ENCODE peak calls at places on chromosomes 1 and 21, in five cellular contexts. One of them, this sample, is unnamed.

GRCh38 chr1:59422921-59423575 is 126.2 kb downstream of the FGGY start:
- DNase-seq in left lung: peak
- DNase-seq in CD8-positive, alpha-beta memory T cell: no peak
- DNase-seq in upper lobe of left lung: peak
- DNase-seq in PC-9: peak
- DNase-seq in this sample: no peak

GRCh38 chr1:59025201-59025600 is 241.4 kb upstream of the JUN start:
- DNase-seq in upper lobe of left lung: no peak
- DNase-seq in left lung: no peak
- DNase-seq in CD8-positive, alpha-beta memory T cell: no peak
- DNase-seq in PC-9: no peak
- DNase-seq in this sample: no peak

GRCh38 chr21:31136891-31137290 is 98.6 kb upstream of the KRTAP19-8 start:
- DNase-seq in PC-9: no peak
- DNase-seq in upper lobe of left lung: no peak
- DNase-seq in CD8-positive, alpha-beta memory T cell: no peak
- DNase-seq in left lung: no peak
- DNase-seq in this sample: no peak

GRCh38 chr1:6025269-6026094 is 20.2 kb upstream of the KCNAB2 start:
- DNase-seq in PC-9: peak
- DNase-seq in left lung: peak
- DNase-seq in upper lobe of left lung: no peak
- DNase-seq in CD8-positive, alpha-beta memory T cell: no peak
- DNase-seq in this sample: no peak

GRCh38 chr1:182990413-182991144 is 32.6 kb upstream of the LAMC1 start:
- DNase-seq in upper lobe of left lung: no peak
- DNase-seq in PC-9: no peak
- DNase-seq in left lung: no peak
- DNase-seq in CD8-positive, alpha-beta memory T cell: no peak
- DNase-seq in this sample: no peak

GRCh38 chr1:46281021-46281420 is 22.4 kb downstream of the LRRC41 start:
- DNase-seq in PC-9: no peak
- DNase-seq in upper lobe of left lung: no peak
- DNase-seq in left lung: no peak
- DNase-seq in CD8-positive, alpha-beta memory T cell: no peak
- DNase-seq in this sample: no peak

GRCh38 chr1:81760487-81761097 is 40.1 kb upstream of the ADGRL2 start:
- DNase-seq in upper lobe of left lung: no peak
- DNase-seq in left lung: no peak
- DNase-seq in CD8-positive, alpha-beta memory T cell: no peak
- DNase-seq in PC-9: no peak
- DNase-seq in this sample: peak

GRCh38 chr1:39187276-39188046 is 17.0 kb upstream of the MACF1 start:
- DNase-seq in CD8-positive, alpha-beta memory T cell: no peak
- DNase-seq in PC-9: no peak
- DNase-seq in left lung: no peak
- DNase-seq in upper lobe of left lung: no peak
- DNase-seq in this sample: no peak

GRCh38 chr1:161171191-161171590 is 5.0 kb downstream of the PPOX start:
- DNase-seq in upper lobe of left lung: no peak
- DNase-seq in left lung: no peak
- DNase-seq in PC-9: no peak
- DNase-seq in CD8-positive, alpha-beta memory T cell: no peak
- DNase-seq in this sample: no peak

GRCh38 chr1:40422630-40423263 is 27.5 kb upstream of the ZFP69B start:
- DNase-seq in upper lobe of left lung: no peak
- DNase-seq in PC-9: no peak
- DNase-seq in CD8-positive, alpha-beta memory T cell: no peak
- DNase-seq in left lung: no peak
- DNase-seq in this sample: no peak
- H3K27ac ChIP-seq in upper lobe of left lung: no peak
- H3K27ac ChIP-seq in PC-9: no peak
- H3K27ac ChIP-seq in CD8-positive, alpha-beta memory T cell: no peak
- H3K27ac ChIP-seq in left lung: no peak
- H3K27ac ChIP-seq in this sample: no peak

GRCh38 chr1:157499516-157499915 is 52.8 kb downstream of the FCRL5 start:
- DNase-seq in PC-9: no peak
- DNase-seq in left lung: no peak
- DNase-seq in upper lobe of left lung: no peak
- DNase-seq in CD8-positive, alpha-beta memory T cell: no peak
- DNase-seq in this sample: no peak

GRCh38 chr1:157497284-157497683 is 55.0 kb downstream of the FCRL5 start:
- DNase-seq in CD8-positive, alpha-beta memory T cell: no peak
- DNase-seq in upper lobe of left lung: no peak
- DNase-seq in PC-9: no peak
- DNase-seq in left lung: no peak
- DNase-seq in this sample: no peak

GRCh38 chr1:157495285-157495684 is 57.0 kb downstream of the FCRL5 start:
- DNase-seq in CD8-positive, alpha-beta memory T cell: no peak
- DNase-seq in left lung: no peak
- DNase-seq in upper lobe of left lung: no peak
- DNase-seq in PC-9: no peak
- DNase-seq in this sample: no peak

GRCh38 chr1:157496121-157496526 is 56.2 kb downstream of the FCRL5 start:
- DNase-seq in upper lobe of left lung: no peak
- DNase-seq in PC-9: peak
- DNase-seq in CD8-positive, alpha-beta memory T cell: no peak
- DNase-seq in left lung: no peak
- DNase-seq in this sample: peak

DNA sequence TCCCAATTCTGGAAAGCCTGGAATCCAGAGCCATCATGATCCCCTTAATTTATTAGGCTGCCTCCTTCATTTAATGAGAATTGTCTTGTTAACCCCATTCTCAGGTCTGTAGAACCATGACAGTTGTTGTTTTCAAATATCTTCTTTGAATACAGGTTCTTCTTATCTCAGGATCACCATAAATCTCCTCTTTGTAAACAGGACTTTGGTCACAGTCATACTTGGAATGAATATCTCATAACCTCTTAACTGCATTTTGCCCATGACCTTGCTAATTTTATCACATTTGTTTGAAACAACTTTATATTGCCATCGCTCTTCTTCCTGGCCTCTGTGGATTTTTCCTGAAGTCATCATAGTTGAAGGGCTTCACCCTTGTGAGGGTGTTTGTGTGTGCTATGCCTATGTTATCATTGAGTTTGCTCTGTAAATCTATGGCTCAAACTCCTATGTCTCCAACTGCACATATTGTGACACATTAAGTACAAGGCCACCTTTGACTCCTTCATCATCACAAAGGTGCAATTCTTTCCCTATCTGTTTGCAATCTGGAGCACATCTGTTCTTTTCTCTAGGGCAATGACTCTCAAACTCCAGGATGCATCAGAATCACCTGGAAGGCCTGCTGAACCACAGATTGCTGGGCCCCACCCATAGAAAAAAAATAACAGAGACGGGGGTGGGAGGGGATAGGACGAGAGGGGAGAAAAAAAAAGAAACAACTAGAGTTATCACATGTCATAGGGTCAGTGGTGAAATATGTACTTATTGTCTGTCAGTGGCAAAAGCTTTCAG is 54.1 kb downstream of the FCRL5 start:
- DNase-seq in PC-9: no peak
- DNase-seq in upper lobe of left lung: no peak
- DNase-seq in CD8-positive, alpha-beta memory T cell: no peak
- DNase-seq in left lung: no peak
- DNase-seq in this sample: no peak
- H3K27ac ChIP-seq in PC-9: no peak
- H3K27ac ChIP-seq in upper lobe of left lung: no peak
- H3K27ac ChIP-seq in CD8-positive, alpha-beta memory T cell: no peak
- H3K27ac ChIP-seq in left lung: no peak
- H3K27ac ChIP-seq in this sample: no peak

GRCh38 chr1:226919587-226919986 is 20.5 kb upstream of the COQ8A start:
- DNase-seq in CD8-positive, alpha-beta memory T cell: no peak
- DNase-seq in upper lobe of left lung: no peak
- DNase-seq in PC-9: no peak
- DNase-seq in left lung: no peak
- DNase-seq in this sample: no peak

GRCh38 chr1:226919995-226920394 is 20.1 kb upstream of the COQ8A start:
- DNase-seq in PC-9: no peak
- DNase-seq in left lung: no peak
- DNase-seq in CD8-positive, alpha-beta memory T cell: no peak
- DNase-seq in upper lobe of left lung: no peak
- DNase-seq in this sample: no peak

GRCh38 chr1:226916497-226916896 is 23.6 kb upstream of the COQ8A start:
- DNase-seq in PC-9: no peak
- DNase-seq in upper lobe of left lung: no peak
- DNase-seq in left lung: no peak
- DNase-seq in CD8-positive, alpha-beta memory T cell: no peak
- DNase-seq in this sample: no peak

GRCh38 chr1:226921504-226921903 is 18.6 kb upstream of the COQ8A start:
- DNase-seq in PC-9: no peak
- DNase-seq in CD8-positive, alpha-beta memory T cell: no peak
- DNase-seq in left lung: no peak
- DNase-seq in upper lobe of left lung: no peak
- DNase-seq in this sample: no peak

DNA sequence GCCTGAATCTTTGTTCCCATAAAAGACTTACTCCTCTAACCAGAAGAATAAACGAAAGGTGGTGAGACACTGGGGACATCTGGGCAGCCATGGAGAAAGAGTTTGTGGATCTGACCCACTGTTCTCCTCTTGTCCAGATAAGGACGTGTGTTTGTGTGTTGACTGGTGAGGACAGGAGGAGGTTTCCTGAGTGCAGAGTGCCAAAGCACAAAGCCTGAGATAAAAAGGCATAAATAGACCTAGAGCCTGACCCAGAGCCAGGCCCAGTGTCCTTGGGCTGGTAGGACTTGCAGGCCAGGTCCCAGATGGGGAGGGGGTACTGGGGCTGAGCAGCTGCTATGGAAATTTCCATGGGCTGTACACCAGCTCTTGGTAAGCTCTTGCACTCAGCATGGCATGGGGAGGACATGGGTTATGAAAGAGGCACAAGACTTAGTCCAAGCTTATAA is 19.6 kb upstream of the COQ8A start:
- DNase-seq in upper lobe of left lung: no peak
- DNase-seq in PC-9: no peak
- DNase-seq in left lung: no peak
- DNase-seq in CD8-positive, alpha-beta memory T cell: no peak
- DNase-seq in this sample: no peak
- H3K27ac ChIP-seq in upper lobe of left lung: no peak
- H3K27ac ChIP-seq in PC-9: no peak
- H3K27ac ChIP-seq in left lung: no peak
- H3K27ac ChIP-seq in CD8-positive, alpha-beta memory T cell: no peak
- H3K27ac ChIP-seq in this sample: no peak

GRCh38 chr1:160103658-160104519 is 5.5 kb upstream of the IGSF8 start:
- DNase-seq in left lung: no peak
- DNase-seq in PC-9: no peak
- DNase-seq in CD8-positive, alpha-beta memory T cell: no peak
- DNase-seq in upper lobe of left lung: no peak
- DNase-seq in this sample: no peak

GRCh38 chr1:160098852-160099647 is 631 bp upstream of the IGSF8 start:
- DNase-seq in upper lobe of left lung: peak
- DNase-seq in PC-9: peak
- DNase-seq in left lung: peak
- DNase-seq in CD8-positive, alpha-beta memory T cell: peak
- DNase-seq in this sample: peak

GRCh38 chr1:160101717-160102522 is 3.5 kb upstream of the IGSF8 start:
- DNase-seq in left lung: no peak
- DNase-seq in CD8-positive, alpha-beta memory T cell: no peak
- DNase-seq in upper lobe of left lung: no peak
- DNase-seq in PC-9: no peak
- DNase-seq in this sample: no peak

GRCh38 chr1:160099716-160100375 is 1.4 kb upstream of the IGSF8 start:
- DNase-seq in PC-9: no peak
- DNase-seq in left lung: no peak
- DNase-seq in upper lobe of left lung: no peak
- DNase-seq in CD8-positive, alpha-beta memory T cell: no peak
- DNase-seq in this sample: no peak

DNA sequence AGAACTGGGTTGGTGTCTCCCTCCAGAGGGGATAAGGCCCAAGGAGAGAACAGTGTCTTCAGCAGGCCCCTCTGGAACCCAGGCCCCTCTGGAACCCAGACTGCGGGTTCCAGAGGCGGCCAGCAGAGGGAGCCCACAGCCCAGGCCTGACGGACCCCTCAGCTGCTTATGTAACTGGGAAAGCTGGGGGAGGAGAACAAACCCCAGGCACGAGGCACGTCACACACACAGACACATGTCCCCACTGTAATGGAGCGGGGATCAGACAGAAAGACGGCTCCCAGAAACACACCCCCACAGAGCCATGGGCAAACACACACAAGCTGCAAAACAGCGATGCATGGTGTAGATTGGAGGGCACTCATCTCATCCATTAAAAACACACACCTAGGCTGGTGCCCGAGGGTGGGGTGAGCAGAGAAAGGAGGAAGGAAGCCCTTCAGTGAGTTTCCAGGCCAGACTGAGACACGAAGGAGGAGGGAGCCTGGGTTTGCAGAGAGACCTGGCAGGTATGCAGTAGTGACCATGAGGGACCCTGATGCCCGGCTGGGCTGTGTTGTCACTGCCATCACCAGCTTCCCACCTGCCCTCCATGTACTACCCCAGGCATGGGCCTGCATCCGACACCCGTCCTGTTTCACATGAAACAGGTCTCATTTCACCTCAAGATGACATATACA is 2.8 kb upstream of the IGSF8 start:
- DNase-seq in left lung: peak
- DNase-seq in PC-9: peak
- DNase-seq in CD8-positive, alpha-beta memory T cell: peak
- DNase-seq in upper lobe of left lung: peak
- DNase-seq in this sample: peak
- H3K27ac ChIP-seq in left lung: no peak
- H3K27ac ChIP-seq in PC-9: no peak
- H3K27ac ChIP-seq in CD8-positive, alpha-beta memory T cell: no peak
- H3K27ac ChIP-seq in upper lobe of left lung: peak
- H3K27ac ChIP-seq in this sample: no peak

This sample was measured in trophoblast cell.